ENCODE peak calls at places on chromosomes 16 and 17, in five cellular contexts. L is HS-27A, O is NCI-H510A treated with DMSO at 0.1 percent for 48 hours, H is T1000, X is D341Med. W is an unnamed sample.

GRCh38 chr16:58158137-58158536 is 29.0 kb upstream of the CFAP20 start:
- DNase-seq in L (no peak), O (no peak), H (no peak), X (no peak), W (no peak)

GRCh38 chr17:19344311-19345066 is 18.0 kb downstream of the B9D1 start:
- DNase-seq in L (no peak), O (no peak), H (no peak), X (no peak), W (no peak)

GRCh38 chr16:31334934-31335333 is 20.0 kb upstream of the ITGAX start:
- DNase-seq in L (no peak), O (no peak), H (no peak), X (no peak), W (no peak)

GRCh38 chr16:81551141-81551808 is 106.7 kb downstream of the CMIP start:
- DNase-seq in L (no peak), O (no peak), H (no peak), X (no peak), W (peak)

GRCh38 chr16:55643161-55643970 is 12.4 kb upstream of the SLC6A2 start:
- DNase-seq in L (no peak), O (no peak), H (no peak), X (no peak), W (no peak)

GRCh38 chr16:17304124-17304813 is 166.5 kb downstream of the XYLT1 start:
- DNase-seq in L (no peak), O (peak), H (no peak), X (no peak), W (no peak)

GRCh38 chr16:27618611-27619380 is 68.9 kb downstream of the KATNIP start:
- DNase-seq in L (no peak), O (no peak), H (no peak), X (no peak), W (no peak)

GRCh38 chr17:57403241-57403640 is 146.9 kb downstream of the MSI2 start:
- DNase-seq in L (no peak), O (no peak), H (no peak), X (no peak), W (no peak)

GRCh38 chr17:38550661-38551060 is 55.1 kb downstream of the SRCIN1 start:
- DNase-seq in L (no peak), O (no peak), H (no peak), X (no peak), W (peak)

GRCh38 chr17:7839890-7840260 is 5.9 kb downstream of the KDM6B start:
- DNase-seq in L (no peak), O (peak), H (no peak), X (no peak), W (no peak)

W was measured in SJSA1.